ENCODE peak calls at places on chromosomes 7 and 10, in nine cellular contexts. X, O, Q, J, K, I, F, V and W are unnamed samples.

GRCh38 chr10:111756541-111757061 is 427.0 kb downstream of the GPAM start:
- DNase-seq in X (no peak), O (peak), Q (peak), J (no peak), K (no peak), I (peak), F (peak), V (peak), W (peak)

GRCh38 chr7:77415822-77416620 is at the start of gene GSAP:
- DNase-seq in X (no peak), O (peak), Q (peak), J (peak), K (no peak), I (no peak), F (peak), V (no peak), W (peak)

GRCh38 chr7:1758417-1758858 is 88.4 kb downstream of the ELFN1 start:
- DNase-seq in X (peak), O (peak), Q (peak), J (peak), K (no peak), I (no peak), F (no peak), V (no peak), W (no peak)

GRCh38 chr10:71253981-71254818 is 41.8 kb downstream of the UNC5B start:
- DNase-seq in X (no peak), O (no peak), Q (no peak), J (no peak), K (no peak), I (no peak), F (no peak), V (no peak), W (no peak)

GRCh38 chr10:112026438-112026837 is 157.1 kb downstream of the GPAM start:
- DNase-seq in X (no peak), O (no peak), Q (no peak), J (no peak), K (no peak), I (no peak), F (no peak), V (no peak), W (no peak)

GRCh38 chr7:134750083-134751062 is 29.1 kb upstream of the CALD1 start:
- DNase-seq in X (peak), O (peak), Q (peak), J (no peak), K (no peak), I (no peak), F (peak), V (no peak), W (no peak)

GRCh38 chr7:96127746-96128145 is 194.2 kb downstream of the SLC25A13 start:
- DNase-seq in X (no peak), O (no peak), Q (peak), J (no peak), K (no peak), I (no peak), F (no peak), V (no peak), W (no peak)

GRCh38 chr10:62626096-62626495 is 178.4 kb upstream of the ADO start:
- DNase-seq in X (no peak), O (no peak), Q (no peak), J (no peak), K (no peak), I (no peak), F (no peak), V (no peak), W (no peak)

DNA sequence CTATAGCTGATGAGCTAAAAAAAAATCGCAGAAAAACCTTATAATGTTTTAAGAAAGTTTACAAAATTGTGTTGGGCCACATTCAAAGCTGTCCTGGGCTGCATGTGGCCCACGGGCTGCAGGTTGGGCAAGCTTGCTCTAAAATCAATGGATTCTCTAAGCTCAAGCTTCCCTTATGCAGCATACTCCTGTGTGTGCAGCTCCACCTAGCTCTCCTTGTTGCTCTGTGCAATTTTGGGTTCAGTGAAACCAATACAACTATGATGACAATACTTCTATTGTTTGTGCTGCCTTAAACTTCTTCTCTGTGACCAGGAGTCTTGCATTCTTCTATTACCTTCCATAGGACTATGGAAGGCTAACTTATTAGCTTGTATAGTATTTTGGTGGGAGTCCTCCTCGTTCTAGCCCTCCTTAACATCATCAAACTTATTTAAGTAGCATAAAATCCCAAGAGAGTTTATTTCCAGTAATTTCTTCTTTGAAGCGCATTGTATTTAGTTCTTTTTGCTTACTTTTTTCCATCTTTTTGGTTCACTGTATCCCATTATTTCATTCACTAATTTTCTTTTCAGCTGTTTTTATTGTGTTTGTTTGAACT is 170.9 kb upstream of the SMIM30 start:
- DNase-seq in X (peak), O (peak), Q (peak), J (no peak), K (no peak), I (peak), F (no peak), V (no peak), W (no peak)
- TF ChIP-seq CTCF in X (peak), O (no peak), Q (peak), J (no peak), K (peak), I (peak), F (peak), V (peak), W (no peak)

GRCh38 chr10:4770766-4771553 is 55.0 kb upstream of the AKR1E2 start:
- DNase-seq in X (peak), O (no peak), Q (peak), J (no peak), K (peak), I (peak), F (no peak), V (peak), W (no peak)
- TF ChIP-seq CTCF in X (peak), O (no peak), Q (peak), J (peak), K (peak), I (no peak), F (peak), V (peak), W (peak)

GRCh38 chr10:50417906-50418697 is 166.8 kb upstream of the ASAH2 start:
- DNase-seq in X (peak), O (peak), Q (peak), J (peak), K (no peak), I (peak), F (peak), V (peak), W (peak)
- TF ChIP-seq CTCF in X (no peak), O (no peak), Q (peak), J (peak), K (no peak), I (no peak), F (no peak), V (no peak), W (no peak)

GRCh38 chr7:143303733-143304132 is 12.2 kb upstream of the CLCN1 start:
- DNase-seq in X (no peak), O (no peak), Q (no peak), J (no peak), K (no peak), I (no peak), F (no peak), V (no peak), W (no peak)

GRCh38 chr7:143299346-143299745 is 11.2 kb downstream of the CASP2 start:
- DNase-seq in X (peak), O (no peak), Q (peak), J (no peak), K (no peak), I (no peak), F (no peak), V (no peak), W (no peak)

GRCh38 chr7:143296686-143297085 is 8.5 kb downstream of the CASP2 start:
- DNase-seq in X (no peak), O (no peak), Q (no peak), J (no peak), K (no peak), I (no peak), F (no peak), V (no peak), W (no peak)

GRCh38 chr7:143300959-143301617 is 12.9 kb downstream of the CASP2 start:
- DNase-seq in X (peak), O (no peak), Q (no peak), J (no peak), K (no peak), I (peak), F (no peak), V (no peak), W (no peak)

DNA sequence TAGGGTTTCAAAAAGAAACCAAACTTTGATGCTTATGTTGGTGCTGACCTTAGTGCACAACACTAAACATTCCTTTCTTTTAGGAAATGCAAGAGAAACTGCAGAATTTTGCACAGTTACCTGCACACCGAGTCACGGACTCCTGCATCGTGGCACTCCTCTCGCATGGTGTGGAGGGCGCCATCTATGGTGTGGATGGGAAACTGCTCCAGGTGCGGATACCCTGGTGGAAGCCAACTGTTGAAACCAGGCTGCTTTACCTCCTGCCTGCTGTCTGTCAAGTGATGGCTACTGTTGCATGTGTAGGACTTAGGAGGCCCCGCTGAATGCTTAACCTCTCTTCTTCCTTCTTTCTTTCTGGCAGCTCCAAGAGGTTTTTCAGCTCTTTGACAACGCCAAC is 11.7 kb downstream of the CASP2 start:
- DNase-seq in X (no peak), O (peak), Q (no peak), J (no peak), K (no peak), I (no peak), F (no peak), V (no peak), W (no peak)
- TF ChIP-seq CTCF in X (peak), O (no peak), Q (peak), J (peak), K (peak), I (peak), F (peak), V (peak), W (peak)

DNA sequence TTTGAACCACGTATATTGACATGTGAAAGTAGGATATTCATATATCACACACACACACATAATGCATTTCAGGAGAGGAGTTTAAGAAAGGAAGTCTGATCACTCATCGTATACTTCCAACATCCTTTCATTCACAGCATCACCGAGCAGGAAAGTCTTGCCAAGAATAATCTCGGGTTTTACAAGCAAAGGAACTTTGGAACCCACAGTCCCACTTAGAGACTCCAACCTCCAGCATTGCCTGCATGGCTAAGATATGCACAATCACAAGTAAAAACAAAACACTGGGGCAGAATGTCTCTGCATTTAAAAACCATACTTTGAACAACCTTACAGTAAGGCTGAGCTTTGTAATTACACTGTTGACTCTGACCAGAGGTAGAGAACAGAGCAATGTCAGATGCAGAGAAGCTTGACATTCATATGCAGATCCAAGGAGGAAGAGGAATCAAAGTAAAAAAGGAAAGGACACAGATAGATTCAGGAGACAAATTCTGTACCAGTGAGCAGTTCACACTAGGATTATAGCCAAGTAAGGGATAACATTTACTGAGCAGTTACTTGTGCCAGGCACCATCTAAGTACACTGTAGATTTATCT is 14.8 kb downstream of the THSD7A start:
- DNase-seq in X (no peak), O (no peak), Q (no peak), J (no peak), K (no peak), I (peak), F (no peak), V (no peak), W (no peak)
- TF ChIP-seq CTCF in X (no peak), O (no peak), Q (no peak), J (no peak), K (no peak), I (no peak), F (no peak), V (no peak), W (no peak)

DNA sequence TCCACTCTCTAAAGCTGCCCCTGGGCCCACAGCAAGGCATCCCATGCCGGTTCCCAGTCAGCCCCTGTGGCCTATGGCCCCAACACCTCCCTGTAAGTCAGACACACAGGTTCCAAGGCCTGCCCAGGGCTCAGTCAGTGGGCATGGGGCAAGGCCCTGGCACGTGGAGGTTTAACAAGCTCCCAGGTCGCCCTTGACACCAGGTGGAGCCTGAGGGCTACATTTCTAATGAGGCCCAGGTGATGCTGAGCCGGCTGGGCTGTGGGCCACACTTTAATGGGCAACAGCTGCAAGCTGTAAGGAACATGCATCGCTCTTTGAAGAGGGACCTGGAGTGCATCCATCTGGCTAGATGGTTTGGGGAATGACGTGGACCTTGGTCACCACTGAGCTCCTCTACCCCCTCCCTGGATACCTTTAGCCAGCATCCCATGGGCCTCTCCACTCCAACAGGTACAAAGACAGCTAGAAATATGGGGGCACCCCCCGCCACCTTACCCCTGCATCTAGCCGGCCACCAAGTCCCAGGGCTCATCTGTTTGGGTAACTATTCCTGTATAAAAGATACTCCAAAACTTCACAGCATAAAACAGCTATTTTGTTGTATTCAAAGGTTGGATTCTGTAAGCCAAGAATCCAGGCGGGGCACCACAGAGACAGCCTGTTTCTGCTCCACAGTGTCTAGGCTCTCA is 122.5 kb downstream of the OAT start:
- DNase-seq in X (no peak), O (no peak), Q (peak), J (no peak), K (no peak), I (peak), F (no peak), V (no peak), W (no peak)
- TF ChIP-seq CTCF in X (no peak), O (no peak), Q (peak), J (no peak), K (peak), I (no peak), F (no peak), V (no peak), W (no peak)

GRCh38 chr10:86091216-86091615 is 275.4 kb downstream of the GRID1 start:
- DNase-seq in X (no peak), O (no peak), Q (no peak), J (no peak), K (no peak), I (no peak), F (no peak), V (no peak), W (no peak)
- TF ChIP-seq CTCF in X (no peak), O (no peak), Q (no peak), J (no peak), K (no peak), I (no peak), F (no peak), V (no peak), W (no peak)

DNA sequence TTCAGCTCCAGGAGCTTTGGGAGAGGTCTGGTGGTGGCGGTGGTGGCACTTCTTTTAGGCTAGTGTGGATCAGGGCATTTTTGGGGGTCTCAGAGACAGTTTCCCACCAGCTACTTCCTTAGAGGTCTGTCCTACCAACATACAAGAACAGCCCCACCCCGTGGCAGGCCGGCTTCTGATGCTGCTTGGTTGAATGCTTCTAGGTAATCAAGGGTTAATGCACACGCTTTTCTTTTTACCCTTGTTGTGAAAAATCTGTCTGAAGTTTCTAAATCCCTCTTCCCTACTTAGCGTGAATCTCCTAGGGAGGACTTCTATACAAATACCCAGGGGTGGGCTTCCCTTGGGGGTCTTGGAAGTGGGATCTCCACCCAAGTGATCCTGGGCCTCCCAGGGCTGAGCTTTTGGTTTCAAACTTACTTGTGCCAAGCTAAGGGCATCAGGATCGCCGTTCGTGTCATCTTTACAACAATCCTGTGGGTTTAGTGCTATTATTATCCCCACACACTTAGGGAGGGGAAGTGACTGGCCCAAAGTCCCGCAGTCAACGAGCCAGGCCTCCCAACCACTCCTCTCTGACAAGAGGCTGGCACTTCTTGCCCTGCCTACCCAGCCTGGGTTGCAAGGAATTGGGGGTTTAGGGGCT is 1.7 kb downstream of the SH2B2 start:
- DNase-seq in X (no peak), O (no peak), Q (no peak), J (no peak), K (no peak), I (no peak), F (no peak), V (no peak), W (no peak)
- TF ChIP-seq CTCF in X (no peak), O (no peak), Q (peak), J (no peak), K (peak), I (peak), F (no peak), V (no peak), W (no peak)

GRCh38 chr10:101014230-101014884 is 14.7 kb downstream of the LZTS2 start:
- DNase-seq in X (peak), O (peak), Q (peak), J (peak), K (no peak), I (peak), F (peak), V (no peak), W (peak)

GRCh38 chr10:101013365-101013825 is 13.8 kb downstream of the LZTS2 start:
- DNase-seq in X (no peak), O (no peak), Q (no peak), J (no peak), K (no peak), I (no peak), F (no peak), V (no peak), W (no peak)

GRCh38 chr10:101012525-101013364 is 13.1 kb downstream of the LZTS2 start:
- DNase-seq in X (peak), O (peak), Q (peak), J (peak), K (peak), I (peak), F (peak), V (no peak), W (peak)

GRCh38 chr10:101010329-101010728 is 10.7 kb downstream of the LZTS2 start:
- DNase-seq in X (no peak), O (no peak), Q (no peak), J (no peak), K (no peak), I (no peak), F (no peak), V (no peak), W (no peak)

GRCh38 chr10:101011517-101012423 is 12.2 kb downstream of the LZTS2 start:
- DNase-seq in X (peak), O (no peak), Q (no peak), J (no peak), K (no peak), I (no peak), F (no peak), V (no peak), W (no peak)
- TF ChIP-seq CTCF in X (peak), O (no peak), Q (peak), J (peak), K (peak), I (peak), F (no peak), V (peak), W (no peak)